ENCODE peak calls at places on chromosomes 1 and 21, in five cellular contexts. A is uterus, P is heart left ventricle, W is body of pancreas, K is testis. F is an unnamed sample.

GRCh38 chr1:69862906-69863305 is 295.2 kb downstream of the LRRC7 start:
- DNase-seq in W (no peak), A (no peak), P (no peak), K (no peak), F (no peak)

GRCh38 chr1:156677616-156678596 is 699 bp upstream of the NES start:
- DNase-seq in K (peak), P (peak), A (peak), W (peak), F (peak)

GRCh38 chr1:117573386-117574040 is 32.3 kb upstream of the TENT5C start:
- DNase-seq in A (no peak), K (peak), P (no peak), W (peak), F (no peak)

GRCh38 chr1:201625711-201626300 is 86.9 kb downstream of the NAV1 start:
- DNase-seq in W (no peak), P (no peak), A (no peak), K (no peak), F (no peak)

GRCh38 chr1:32891241-32891570 is 4.9 kb downstream of the HPCA start:
- DNase-seq in A (no peak), K (no peak), P (no peak), W (no peak), F (no peak)

GRCh38 chr1:172650474-172651193 is 8.3 kb upstream of the FASLG start:
- DNase-seq in W (no peak), K (no peak), P (no peak), A (no peak), F (no peak)

GRCh38 chr1:187920976-187921375 is 1092.2 kb downstream of the PLA2G4A start:
- DNase-seq in W (no peak), A (no peak), P (no peak), K (no peak), F (no peak)

GRCh38 chr1:117033149-117033548 is 27.0 kb upstream of the TTF2 start:
- DNase-seq in P (no peak), W (no peak), A (no peak), K (no peak), F (no peak)

GRCh38 chr1:158496379-158496778 is 24.4 kb downstream of the OR10R2 start:
- DNase-seq in P (no peak), K (no peak), A (no peak), W (no peak), F (no peak)

GRCh38 chr21:34690041-34690792 is 21.4 kb downstream of the CLIC6 start:
- DNase-seq in A (no peak), P (no peak), K (no peak), W (peak), F (no peak)
- TF ChIP-seq POLR2A in A (no peak), P (no peak), K (no peak), W (no peak), F (no peak)

GRCh38 chr1:204516180-204516879 is at the start of gene MDM4:
- DNase-seq in W (peak), K (peak), P (peak), A (peak), F (peak)
- TF ChIP-seq CTCF in W (no peak), K (no peak), P (no peak), A (no peak), F (no peak)

DNA sequence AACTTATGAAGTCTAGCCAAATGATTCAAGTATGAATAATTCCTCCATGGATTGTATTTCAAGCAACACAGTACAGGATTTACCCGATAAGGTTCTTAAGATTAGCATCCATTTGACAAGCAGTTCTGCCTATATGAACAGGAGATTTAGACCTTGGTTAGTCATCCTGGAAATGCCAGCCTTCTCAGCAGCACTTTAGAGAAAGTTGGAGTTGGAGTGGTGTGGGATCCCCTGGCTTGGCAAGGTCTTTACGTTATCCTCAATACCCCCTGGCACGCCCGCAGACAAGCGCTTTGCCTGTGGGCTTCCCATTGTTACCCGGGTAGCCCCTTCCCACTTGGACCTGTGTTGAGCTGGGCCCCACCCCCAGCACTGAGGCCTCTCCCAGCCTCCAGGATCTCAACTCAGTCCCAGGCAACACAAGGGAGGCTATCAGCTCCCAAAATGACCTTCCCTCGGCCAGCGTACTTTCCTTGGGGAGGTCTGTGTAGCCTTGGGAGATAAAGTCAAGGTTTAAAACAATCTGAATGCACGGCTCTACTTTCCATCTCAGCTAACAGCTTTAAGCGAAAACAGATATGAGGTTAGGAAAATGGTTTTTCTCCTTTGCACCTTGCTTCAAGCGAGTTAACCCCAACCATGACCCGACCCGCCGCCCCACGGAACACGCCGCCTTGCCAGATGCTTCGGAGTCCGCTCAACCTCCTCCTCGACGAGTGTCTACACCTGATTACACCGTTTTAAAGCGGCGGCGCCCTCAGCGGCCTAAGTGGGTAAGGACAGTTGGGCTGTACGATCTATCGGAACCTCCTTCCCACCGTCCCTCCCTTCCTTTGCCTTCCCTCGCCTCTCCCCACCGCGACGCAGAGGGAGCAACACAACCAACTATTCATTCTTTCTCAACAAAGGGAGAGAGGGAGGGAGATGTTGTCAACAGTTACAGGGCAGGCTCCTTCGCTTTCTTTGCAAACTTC is 1.2 kb downstream of the BCAR3 start:
- DNase-seq in K (peak), A (peak), P (peak), W (peak), F (peak)
- TF ChIP-seq POLR2A in K (no peak), A (peak), P (no peak), W (peak), F (peak)

GRCh38 chr1:224051086-224051406 is 62.9 kb upstream of the FBXO28 start:
- DNase-seq in K (no peak), W (no peak), P (no peak), A (no peak), F (no peak)
- TF ChIP-seq CTCF in K (no peak), W (no peak), P (no peak), A (no peak), F (no peak)